ENCODE peak calls at places on chromosomes 6 and 20, in five cellular contexts. M, D, G, V and B are unnamed samples. For H3K4me1, the result is how much of the 10 kb centered on the place peaks cover.

GRCh38 chr6:52330470-52330869 is 31.5 kb upstream of the PAQR8 start:
- DNase-seq in M (no peak), D (no peak), G (peak), V (no peak), B (no peak)

GRCh38 chr6:23045280-23045679 is 475.9 kb downstream of the HDGFL1 start:
- DNase-seq in M (no peak), D (no peak), G (no peak), V (no peak), B (no peak)

GRCh38 chr6:13511913-13512717 is 24.7 kb upstream of the GFOD1 start:
- DNase-seq in M (no peak), D (no peak), G (no peak), V (peak), B (peak)

GRCh38 chr6:111185954-111186353 is 98.7 kb downstream of the SLC16A10 start:
- DNase-seq in M (no peak), D (no peak), G (no peak), V (no peak), B (no peak)

GRCh38 chr6:148907573-148907972 is 160.7 kb downstream of the UST start:
- DNase-seq in M (no peak), D (no peak), G (no peak), V (no peak), B (no peak)

GRCh38 chr20:58184984-58185383 is 43.5 kb downstream of the ANKRD60 start:
- DNase-seq in M (no peak), D (no peak), G (no peak), V (no peak), B (no peak)

GRCh38 chr6:20487669-20488375 is 46.4 kb upstream of the CDKAL1 start:
- DNase-seq in M (peak), D (no peak), G (no peak), V (peak), B (no peak)

GRCh38 chr6:73929421-73929820 is 233.4 kb downstream of the CD109 start:
- DNase-seq in M (peak), D (peak), G (no peak), V (peak), B (no peak)

GRCh38 chr6:129134535-129134934 is 251.6 kb downstream of the LAMA2 start:
- DNase-seq in M (no peak), D (no peak), G (no peak), V (no peak), B (peak)

GRCh38 chr6:156013155-156013554 is 557.5 kb upstream of the NOX3 start:
- DNase-seq in M (no peak), D (no peak), G (no peak), V (no peak), B (no peak)

GRCh38 chr20:34559311-34560140 is 1.0 kb downstream of the MAP1LC3A start:
- DNase-seq in M (no peak), D (no peak), G (no peak), V (peak), B (peak)

GRCh38 chr6:31308050-31308844 is 36.4 kb upstream of the HLA-C start:
- DNase-seq in M (no peak), D (peak), G (peak), V (no peak), B (peak)

GRCh38 chr6:122619309-122619708 is 9.1 kb downstream of the PKIB start:
- DNase-seq in M (no peak), D (no peak), G (no peak), V (no peak), B (no peak)

GRCh38 chr6:113908801-113909200 is 51.7 kb downstream of the MARCKS start:
- DNase-seq in M (no peak), D (no peak), G (no peak), V (no peak), B (no peak)

GRCh38 chr20:719816-720215 is 44.2 kb upstream of the SCRT2 start:
- DNase-seq in M (no peak), D (no peak), G (no peak), V (no peak), B (no peak)

GRCh38 chr6:125273965-125274364 is 27.8 kb downstream of the HDDC2 start:
- DNase-seq in M (peak), D (peak), G (no peak), V (no peak), B (no peak)

GRCh38 chr6:109229536-109229935 is 134.2 kb downstream of the CEP57L1 start:
- DNase-seq in M (peak), D (peak), G (no peak), V (no peak), B (no peak)

GRCh38 chr6:32851025-32851424 is 2.5 kb downstream of the TAP1 start:
- DNase-seq in M (no peak), D (no peak), G (no peak), V (no peak), B (no peak)
- H3K4me1 ChIP-seq in M (under half), D (under half), G (half or more), V (under half), B (under half)

GRCh38 chr6:29483735-29484134 is 4.0 kb downstream of the MAS1L start:
- DNase-seq in M (no peak), D (no peak), G (no peak), V (no peak), B (no peak)
- H3K4me3 ChIP-seq in M (no peak), D (no peak), G (no peak), V (no peak), B (no peak)

GRCh38 chr6:147700436-147701209 is 192.1 kb downstream of the SAMD5 start:
- DNase-seq in M (no peak), D (no peak), G (no peak), V (no peak), B (no peak)
- H3K27ac ChIP-seq in M (no peak), D (no peak), G (no peak), V (no peak), B (no peak)

DNA sequence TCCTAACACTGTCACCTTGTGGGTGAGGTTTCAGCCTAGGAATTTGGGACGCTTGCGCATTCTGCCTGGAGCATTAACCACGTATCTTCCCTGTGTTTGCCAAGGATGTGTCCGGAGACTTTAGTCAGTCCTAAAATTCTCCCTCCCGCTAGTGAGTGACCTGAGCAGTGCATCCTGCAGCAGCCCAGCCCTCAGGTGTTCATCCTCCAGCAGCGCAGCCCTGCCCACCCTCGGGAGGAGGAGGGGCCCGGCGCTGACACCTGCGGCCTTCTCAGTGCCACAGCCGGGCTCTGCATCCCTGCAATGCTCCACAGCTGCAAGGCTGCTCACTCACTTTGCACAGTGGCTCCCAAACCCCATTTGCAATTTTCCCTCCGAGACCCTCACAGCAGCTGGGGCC is 79.5 kb downstream of the ERMARD start:
- DNase-seq in M (peak), D (no peak), G (no peak), V (no peak), B (no peak)
- H3K4me1 ChIP-seq in M (under half), D (under half), G (under half), V (under half), B (under half)

GRCh38 chr6:105791569-105792318 is 294.4 kb upstream of the PRDM1 start:
- DNase-seq in M (no peak), D (no peak), G (peak), V (no peak), B (no peak)
- H3K4me3 ChIP-seq in M (no peak), D (no peak), G (no peak), V (no peak), B (no peak)

GRCh38 chr6:161486326-161486725 is 212.5 kb upstream of the AGPAT4 start:
- DNase-seq in M (peak), D (peak), G (no peak), V (peak), B (no peak)

GRCh38 chr6:161487694-161488093 is 213.8 kb upstream of the AGPAT4 start:
- DNase-seq in M (peak), D (peak), G (no peak), V (no peak), B (no peak)

GRCh38 chr6:161489626-161490306 is 215.9 kb upstream of the AGPAT4 start:
- DNase-seq in M (no peak), D (no peak), G (no peak), V (no peak), B (no peak)

GRCh38 chr6:161482517-161482903 is 208.6 kb upstream of the AGPAT4 start:
- DNase-seq in M (no peak), D (no peak), G (no peak), V (peak), B (no peak)

GRCh38 chr6:161486903-161487531 is 213.2 kb upstream of the AGPAT4 start:
- DNase-seq in M (peak), D (peak), G (no peak), V (no peak), B (no peak)
- H3K27ac ChIP-seq in M (peak), D (peak), G (no peak), V (no peak), B (no peak)